ENCODE peak calls at places on chromosome 16, in seven cellular contexts. One of them, this sample, is unnamed.

GRCh38 chr16:88529596-88529995 is 40.6 kb upstream of the ZC3H18 start:
- DNase-seq in iris pigment epithelial cell: no peak
- DNase-seq in activated CD8-positive, alpha-beta memory T cell treated with anti-CD3 and anti-CD28 coated beads, Interleukin-2, amount 50 U/mL, for 48 hours: no peak
- DNase-seq in GM23338: no peak
- DNase-seq in pancreas: no peak
- DNase-seq in endothelial cell: no peak
- DNase-seq in activated T-cell treated with anti-CD3 and anti-CD28 coated beads, Interleukin-2, amount 50 U/mL, for 24 hours: no peak
- DNase-seq in this sample: no peak

GRCh38 chr16:87541882-87542234 is 49.0 kb upstream of the ZCCHC14 start:
- DNase-seq in endothelial cell: no peak
- DNase-seq in iris pigment epithelial cell: no peak
- DNase-seq in pancreas: no peak
- DNase-seq in activated CD8-positive, alpha-beta memory T cell treated with anti-CD3 and anti-CD28 coated beads, Interleukin-2, amount 50 U/mL, for 48 hours: no peak
- DNase-seq in GM23338: no peak
- DNase-seq in activated T-cell treated with anti-CD3 and anti-CD28 coated beads, Interleukin-2, amount 50 U/mL, for 24 hours: no peak
- DNase-seq in this sample: no peak

GRCh38 chr16:12499032-12499735 is 304.5 kb downstream of the CPPED1 start:
- DNase-seq in iris pigment epithelial cell: no peak
- DNase-seq in activated T-cell treated with anti-CD3 and anti-CD28 coated beads, Interleukin-2, amount 50 U/mL, for 24 hours: no peak
- DNase-seq in GM23338: no peak
- DNase-seq in pancreas: no peak
- DNase-seq in activated CD8-positive, alpha-beta memory T cell treated with anti-CD3 and anti-CD28 coated beads, Interleukin-2, amount 50 U/mL, for 48 hours: no peak
- DNase-seq in endothelial cell: no peak
- DNase-seq in this sample: no peak

GRCh38 chr16:74844041-74844826 is 69.6 kb upstream of the FA2H start:
- DNase-seq in pancreas: no peak
- DNase-seq in activated T-cell treated with anti-CD3 and anti-CD28 coated beads, Interleukin-2, amount 50 U/mL, for 24 hours: no peak
- DNase-seq in endothelial cell: no peak
- DNase-seq in activated CD8-positive, alpha-beta memory T cell treated with anti-CD3 and anti-CD28 coated beads, Interleukin-2, amount 50 U/mL, for 48 hours: no peak
- DNase-seq in iris pigment epithelial cell: no peak
- DNase-seq in GM23338: no peak
- DNase-seq in this sample: no peak

GRCh38 chr16:64711026-64711425 is 410.8 kb downstream of the CDH11 start:
- DNase-seq in endothelial cell: no peak
- DNase-seq in activated CD8-positive, alpha-beta memory T cell treated with anti-CD3 and anti-CD28 coated beads, Interleukin-2, amount 50 U/mL, for 48 hours: no peak
- DNase-seq in activated T-cell treated with anti-CD3 and anti-CD28 coated beads, Interleukin-2, amount 50 U/mL, for 24 hours: no peak
- DNase-seq in iris pigment epithelial cell: no peak
- DNase-seq in GM23338: no peak
- DNase-seq in pancreas: no peak
- DNase-seq in this sample: no peak

GRCh38 chr16:49471038-49471727 is 97.6 kb downstream of the C16orf78 start:
- DNase-seq in activated CD8-positive, alpha-beta memory T cell treated with anti-CD3 and anti-CD28 coated beads, Interleukin-2, amount 50 U/mL, for 48 hours: no peak
- DNase-seq in pancreas: peak
- DNase-seq in iris pigment epithelial cell: no peak
- DNase-seq in activated T-cell treated with anti-CD3 and anti-CD28 coated beads, Interleukin-2, amount 50 U/mL, for 24 hours: no peak
- DNase-seq in GM23338: no peak
- DNase-seq in endothelial cell: no peak
- DNase-seq in this sample: no peak

GRCh38 chr16:83994087-83994486 is 26.0 kb downstream of the NECAB2 start:
- DNase-seq in GM23338: no peak
- DNase-seq in activated CD8-positive, alpha-beta memory T cell treated with anti-CD3 and anti-CD28 coated beads, Interleukin-2, amount 50 U/mL, for 48 hours: no peak
- DNase-seq in activated T-cell treated with anti-CD3 and anti-CD28 coated beads, Interleukin-2, amount 50 U/mL, for 24 hours: no peak
- DNase-seq in endothelial cell: no peak
- DNase-seq in pancreas: no peak
- DNase-seq in iris pigment epithelial cell: peak
- DNase-seq in this sample: no peak

GRCh38 chr16:29989111-29989858 is 6.1 kb downstream of the HIRIP3 start:
- DNase-seq in endothelial cell: no peak
- DNase-seq in GM23338: no peak
- DNase-seq in activated CD8-positive, alpha-beta memory T cell treated with anti-CD3 and anti-CD28 coated beads, Interleukin-2, amount 50 U/mL, for 48 hours: no peak
- DNase-seq in iris pigment epithelial cell: no peak
- DNase-seq in activated T-cell treated with anti-CD3 and anti-CD28 coated beads, Interleukin-2, amount 50 U/mL, for 24 hours: no peak
- DNase-seq in pancreas: no peak
- DNase-seq in this sample: no peak

GRCh38 chr16:58614212-58614611 is 15.4 kb downstream of the CNOT1 start:
- DNase-seq in iris pigment epithelial cell: peak
- DNase-seq in GM23338: no peak
- DNase-seq in pancreas: no peak
- DNase-seq in activated CD8-positive, alpha-beta memory T cell treated with anti-CD3 and anti-CD28 coated beads, Interleukin-2, amount 50 U/mL, for 48 hours: peak
- DNase-seq in endothelial cell: no peak
- DNase-seq in activated T-cell treated with anti-CD3 and anti-CD28 coated beads, Interleukin-2, amount 50 U/mL, for 24 hours: no peak
- DNase-seq in this sample: no peak

GRCh38 chr16:3187798-3188674 is at the start of gene OR1F1:
- DNase-seq in iris pigment epithelial cell: peak
- DNase-seq in activated T-cell treated with anti-CD3 and anti-CD28 coated beads, Interleukin-2, amount 50 U/mL, for 24 hours: peak
- DNase-seq in GM23338: peak
- DNase-seq in endothelial cell: no peak
- DNase-seq in pancreas: no peak
- DNase-seq in activated CD8-positive, alpha-beta memory T cell treated with anti-CD3 and anti-CD28 coated beads, Interleukin-2, amount 50 U/mL, for 48 hours: peak
- DNase-seq in this sample: peak

GRCh38 chr16:68700120-68700519 is 37.0 kb upstream of the CDH1 start:
- DNase-seq in activated CD8-positive, alpha-beta memory T cell treated with anti-CD3 and anti-CD28 coated beads, Interleukin-2, amount 50 U/mL, for 48 hours: no peak
- DNase-seq in activated T-cell treated with anti-CD3 and anti-CD28 coated beads, Interleukin-2, amount 50 U/mL, for 24 hours: no peak
- DNase-seq in endothelial cell: no peak
- DNase-seq in GM23338: no peak
- DNase-seq in iris pigment epithelial cell: peak
- DNase-seq in pancreas: no peak
- DNase-seq in this sample: no peak

GRCh38 chr16:82655720-82656500 is 29.1 kb downstream of the CDH13 start:
- DNase-seq in activated CD8-positive, alpha-beta memory T cell treated with anti-CD3 and anti-CD28 coated beads, Interleukin-2, amount 50 U/mL, for 48 hours: no peak
- DNase-seq in pancreas: no peak
- DNase-seq in endothelial cell: no peak
- DNase-seq in iris pigment epithelial cell: no peak
- DNase-seq in GM23338: no peak
- DNase-seq in activated T-cell treated with anti-CD3 and anti-CD28 coated beads, Interleukin-2, amount 50 U/mL, for 24 hours: no peak
- DNase-seq in this sample: no peak

GRCh38 chr16:14559809-14560227 is 70.2 kb downstream of the PARN start:
- DNase-seq in activated T-cell treated with anti-CD3 and anti-CD28 coated beads, Interleukin-2, amount 50 U/mL, for 24 hours: no peak
- DNase-seq in GM23338: no peak
- DNase-seq in pancreas: no peak
- DNase-seq in endothelial cell: no peak
- DNase-seq in activated CD8-positive, alpha-beta memory T cell treated with anti-CD3 and anti-CD28 coated beads, Interleukin-2, amount 50 U/mL, for 48 hours: no peak
- DNase-seq in iris pigment epithelial cell: peak
- DNase-seq in this sample: no peak

GRCh38 chr16:88287219-88287618 is 95.5 kb upstream of the ZNF469 start:
- DNase-seq in pancreas: no peak
- DNase-seq in endothelial cell: no peak
- DNase-seq in GM23338: peak
- DNase-seq in iris pigment epithelial cell: no peak
- DNase-seq in activated CD8-positive, alpha-beta memory T cell treated with anti-CD3 and anti-CD28 coated beads, Interleukin-2, amount 50 U/mL, for 48 hours: peak
- DNase-seq in activated T-cell treated with anti-CD3 and anti-CD28 coated beads, Interleukin-2, amount 50 U/mL, for 24 hours: no peak
- DNase-seq in this sample: no peak

GRCh38 chr16:84825896-84826557 is 6.2 kb downstream of the CRISPLD2 start:
- DNase-seq in endothelial cell: no peak
- DNase-seq in activated T-cell treated with anti-CD3 and anti-CD28 coated beads, Interleukin-2, amount 50 U/mL, for 24 hours: no peak
- DNase-seq in pancreas: no peak
- DNase-seq in iris pigment epithelial cell: peak
- DNase-seq in GM23338: no peak
- DNase-seq in activated CD8-positive, alpha-beta memory T cell treated with anti-CD3 and anti-CD28 coated beads, Interleukin-2, amount 50 U/mL, for 48 hours: no peak
- DNase-seq in this sample: no peak